ENCODE peak calls at places on chromosomes 4 and X, in seven cellular contexts. R is Caco-2, G is esophagus squamous epithelium, X is lung, L is lower lobe of right lung, Y is LNCaP clone FGC, B is lower leg skin. S is an unnamed sample.

GRCh38 chrX:65894138-65894537 is 145.7 kb downstream of the VSIG4 start:
- DNase-seq in R (no peak), B (no peak), G (no peak), L (no peak), X (no peak), Y (no peak), S (peak)

GRCh38 chrX:1384738-1385250 is 7.1 kb downstream of the SLC25A6 start:
- DNase-seq in B (peak), R (no peak), X (no peak), G (no peak), Y (no peak), L (peak), S (no peak)

GRCh38 chr4:67700119-67700873 is 659 bp downstream of the UBA6 start:
- DNase-seq in B (no peak), X (peak), Y (no peak), R (no peak), L (no peak), G (no peak), S (peak)

GRCh38 chr4:3200423-3201090 is 48.4 kb upstream of the MSANTD1 start:
- DNase-seq in L (no peak), B (no peak), G (no peak), R (no peak), Y (no peak), X (no peak), S (no peak)

GRCh38 chrX:9853307-9853706 is 67.1 kb downstream of the SHROOM2 start:
- DNase-seq in G (no peak), B (no peak), X (no peak), Y (no peak), L (no peak), R (no peak), S (peak)

GRCh38 chr4:122577808-122578781 is 42.8 kb downstream of the IL21 start:
- DNase-seq in X (no peak), L (no peak), R (peak), Y (no peak), B (no peak), G (no peak), S (peak)

GRCh38 chrX:153782871-153783270 is 2.0 kb downstream of the SRPK3 start:
- DNase-seq in G (no peak), X (no peak), L (no peak), B (no peak), Y (no peak), R (no peak), S (no peak)

GRCh38 chr4:106809083-106809482 is 227.0 kb downstream of the DKK2 start:
- DNase-seq in B (no peak), Y (peak), G (no peak), L (no peak), R (peak), X (no peak), S (peak)

GRCh38 chr4:109290918-109291317 is 11.5 kb downstream of the COL25A1 start:
- DNase-seq in B (no peak), L (no peak), Y (no peak), G (no peak), R (no peak), X (no peak), S (no peak)

GRCh38 chrX:139237141-139237540 is 293.4 kb upstream of the F9 start:
- DNase-seq in Y (no peak), L (no peak), B (no peak), X (no peak), G (no peak), R (no peak), S (no peak)

GRCh38 chr4:153634737-153635353 is 49.2 kb upstream of the TLR2 start:
- DNase-seq in G (no peak), X (no peak), Y (no peak), L (no peak), B (no peak), R (peak), S (peak)

GRCh38 chrX:69603566-69604194 is 12.2 kb upstream of the EDA start:
- DNase-seq in X (no peak), Y (no peak), R (no peak), G (no peak), B (no peak), L (no peak), S (no peak)

GRCh38 chr4:157076578-157076947 is 613 bp downstream of the GLRB start:
- DNase-seq in R (no peak), B (no peak), Y (no peak), L (no peak), X (no peak), G (no peak), S (peak)

GRCh38 chr4:2333356-2333841 is 71.5 kb upstream of the MXD4 start:
- DNase-seq in G (no peak), L (peak), B (no peak), Y (no peak), R (no peak), X (peak), S (no peak)

GRCh38 chr4:112521123-112522116 is 5.4 kb upstream of the NEUROG2 start:
- DNase-seq in R (no peak), L (no peak), X (no peak), Y (no peak), B (no peak), G (no peak), S (no peak)

GRCh38 chr4:70651864-70652506 is 14.3 kb downstream of the JCHAIN start:
- DNase-seq in R (peak), X (no peak), B (no peak), L (no peak), Y (no peak), G (no peak), S (peak)

GRCh38 chr4:16579866-16580265 is 318.6 kb downstream of the LDB2 start:
- DNase-seq in B (no peak), G (no peak), X (no peak), R (no peak), L (no peak), Y (no peak), S (no peak)

GRCh38 chr4:121736735-121737351 is 28.1 kb downstream of the SMIM43 start:
- DNase-seq in Y (no peak), X (peak), L (no peak), R (peak), B (no peak), G (no peak), S (peak)

GRCh38 chrX:150362599-150363481 is at the start of gene MAMLD1:
- DNase-seq in Y (no peak), G (no peak), B (peak), R (no peak), L (peak), X (peak), S (peak)

GRCh38 chr4:132818091-132818490 is 331.0 kb upstream of the PCDH10 start:
- DNase-seq in G (no peak), B (no peak), Y (no peak), X (no peak), R (peak), L (no peak), S (no peak)

GRCh38 chrX:132022115-132022862 is 813 bp upstream of the STK26 start:
- DNase-seq in R (peak), B (no peak), X (no peak), G (no peak), L (no peak), Y (no peak), S (peak)

GRCh38 chrX:29295987-29296680 is 708.9 kb downstream of the IL1RAPL1 start:
- DNase-seq in X (no peak), B (no peak), L (no peak), G (no peak), Y (no peak), R (no peak), S (peak)

GRCh38 chr4:5789141-5789540 is 78.1 kb downstream of the EVC start:
- DNase-seq in X (no peak), L (no peak), G (no peak), Y (no peak), B (no peak), R (no peak), S (no peak)

GRCh38 chr4:139301821-139302611 is at the start of gene NDUFC1:
- DNase-seq in G (no peak), R (peak), L (peak), B (peak), Y (no peak), X (peak), S (peak)

GRCh38 chrX:15911729-15912550 is 57.3 kb upstream of the AP1S2 start:
- DNase-seq in G (no peak), Y (no peak), R (no peak), X (no peak), B (peak), L (no peak), S (no peak)

GRCh38 chr4:38034986-38035882 is 75.0 kb downstream of the PTTG2 start:
- DNase-seq in Y (peak), G (no peak), L (no peak), R (peak), X (no peak), B (peak), S (peak)

GRCh38 chrX:153662266-153662665 is 11.3 kb downstream of the PNCK start:
- DNase-seq in G (no peak), Y (no peak), X (no peak), R (peak), B (no peak), L (peak), S (peak)

GRCh38 chr4:1266881-1267763 is 18.2 kb upstream of the CTBP1 start:
- DNase-seq in X (no peak), R (no peak), G (no peak), L (no peak), B (no peak), Y (no peak), S (no peak)

GRCh38 chr4:60531790-60532189 is 668.3 kb upstream of the ADGRL3 start:
- DNase-seq in Y (no peak), G (no peak), X (no peak), R (no peak), L (no peak), B (no peak), S (peak)

GRCh38 chrX:133359466-133359865 is 55.8 kb downstream of the GPC4 start:
- DNase-seq in L (no peak), R (no peak), B (no peak), X (no peak), G (no peak), Y (no peak), S (no peak)

GRCh38 chr4:7876096-7876993 is 63.3 kb downstream of the AFAP1 start:
- DNase-seq in B (no peak), G (no peak), Y (no peak), X (no peak), L (no peak), R (peak), S (no peak)

GRCh38 chr4:138090145-138090917 is 151.8 kb downstream of the SLC7A11 start:
- DNase-seq in B (peak), L (no peak), Y (peak), G (no peak), X (peak), R (peak), S (peak)

GRCh38 chr4:121554377-121554776 is 142.4 kb downstream of the ANXA5 start:
- DNase-seq in Y (no peak), G (no peak), B (no peak), X (no peak), L (no peak), R (no peak), S (no peak)

GRCh38 chrX:40687169-40687568 is 39.8 kb upstream of the CXorf38 start:
- DNase-seq in R (no peak), G (no peak), Y (no peak), X (no peak), L (no peak), B (no peak), S (no peak)
- H3K4me3 ChIP-seq in R (no peak), G (no peak), Y (no peak), X (no peak), L (no peak), B (no peak), S (no peak)

DNA sequence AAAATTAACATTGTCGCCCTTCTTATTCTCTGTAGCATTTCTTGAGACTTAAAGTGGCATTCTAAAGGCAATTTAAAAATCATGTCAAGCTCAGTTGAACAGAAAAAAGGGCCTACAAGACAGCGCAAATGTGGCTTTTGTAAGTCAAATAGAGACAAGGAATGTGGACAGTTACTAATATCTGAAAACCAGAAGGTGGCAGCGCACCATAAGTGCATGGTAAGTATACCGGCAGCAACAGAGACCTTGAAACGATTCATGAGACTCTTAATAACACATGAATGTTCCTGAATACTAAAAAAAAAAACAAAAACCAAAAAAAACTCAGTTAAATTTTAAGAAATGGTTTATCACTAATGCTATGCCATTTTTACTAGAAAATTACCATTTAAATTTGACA is 82.4 kb upstream of the HPRT1 start:
- DNase-seq in X (no peak), R (peak), G (no peak), Y (peak), B (no peak), L (no peak), S (peak)
- TF ChIP-seq CTCF in X (no peak), R (peak), G (no peak), Y (peak), B (no peak), L (peak), S (peak)

GRCh38 chrX:11754958-11755645 is 2.9 kb upstream of the MSL3 start:
- DNase-seq in L (no peak), B (no peak), X (no peak), Y (no peak), R (no peak), G (no peak), S (no peak)

GRCh38 chrX:11755724-11756123 is 2.3 kb upstream of the MSL3 start:
- DNase-seq in G (no peak), B (no peak), R (peak), L (no peak), Y (no peak), X (no peak), S (no peak)

GRCh38 chrX:11757397-11757728 is 674 bp upstream of the MSL3 start:
- DNase-seq in B (no peak), R (no peak), L (no peak), X (no peak), G (no peak), Y (no peak), S (no peak)

GRCh38 chrX:11757729-11758399 is at the start of gene MSL3:
- DNase-seq in R (peak), B (no peak), Y (no peak), G (no peak), X (peak), L (peak), S (peak)

DNA sequence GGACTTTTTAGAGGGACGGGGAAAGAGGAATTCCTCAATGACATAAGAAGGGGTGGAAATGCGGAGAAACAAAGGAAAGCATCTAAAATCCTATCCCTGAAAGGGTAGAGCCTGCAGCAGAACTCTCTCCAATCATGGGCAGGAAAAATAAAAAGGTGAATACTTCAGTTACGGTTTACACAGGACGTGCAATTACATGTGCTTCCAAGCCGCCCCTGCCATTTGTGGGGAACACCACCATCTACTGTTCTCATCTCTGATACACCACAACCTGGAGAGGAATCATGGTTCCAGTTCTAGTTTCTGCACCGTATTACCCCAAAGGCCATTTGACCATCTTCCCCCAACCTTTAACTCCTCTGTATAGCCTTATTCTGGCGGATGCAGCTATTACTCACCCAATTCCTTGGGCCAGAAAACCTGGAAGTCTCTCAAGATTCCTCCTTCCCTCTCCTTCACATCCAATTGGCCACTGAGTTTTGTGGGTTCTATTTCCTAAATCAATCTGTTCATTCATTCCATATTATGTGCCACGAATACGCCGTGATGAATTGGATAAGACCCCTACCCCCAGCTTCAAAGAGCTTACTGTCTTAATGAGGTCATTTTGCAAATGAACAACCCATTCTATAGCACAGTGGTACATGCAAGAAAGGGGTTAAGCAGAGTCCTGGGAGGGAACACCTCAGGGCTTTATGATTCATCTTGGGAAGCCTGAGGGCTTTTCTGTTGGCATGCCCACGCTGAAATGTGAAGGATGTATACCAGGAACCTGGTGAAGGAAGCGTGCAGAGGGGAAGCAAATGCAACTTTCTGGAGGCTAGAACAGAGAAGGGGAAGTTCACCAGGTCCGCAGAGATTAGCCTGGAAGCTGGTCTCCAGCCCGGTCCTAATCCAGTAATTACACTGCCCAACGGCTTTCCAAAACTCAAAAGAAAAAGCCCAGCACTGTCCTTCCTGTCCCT is 1.4 kb upstream of the MSL3 start:
- DNase-seq in R (no peak), X (no peak), B (no peak), G (no peak), Y (no peak), L (no peak), S (peak)
- H3K4me3 ChIP-seq in R (no peak), X (no peak), B (no peak), G (no peak), Y (no peak), L (peak), S (no peak)

DNA sequence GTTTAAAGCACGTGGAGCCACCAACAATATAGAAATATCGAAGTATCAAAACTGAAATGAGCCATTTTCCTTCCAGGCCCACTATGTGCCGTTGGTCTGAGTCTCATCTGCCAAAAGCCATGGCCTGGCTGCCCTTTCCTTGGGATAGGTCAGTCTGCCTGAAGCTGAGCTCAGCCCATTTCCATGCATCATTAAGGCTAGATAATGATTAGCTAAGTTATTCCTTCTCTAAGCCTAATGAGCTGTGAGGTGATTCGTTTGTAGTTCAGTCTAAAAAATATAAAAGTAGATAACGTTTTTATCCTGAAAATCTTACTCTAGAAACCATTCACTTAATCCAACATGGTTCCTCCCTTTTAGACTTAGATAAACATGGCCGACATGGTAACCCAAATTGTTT is 936.2 kb upstream of the LCORL start:
- DNase-seq in L (no peak), X (no peak), B (no peak), R (no peak), G (no peak), Y (no peak), S (no peak)
- TF ChIP-seq CTCF in L (no peak), X (no peak), B (no peak), R (no peak), G (no peak), Y (no peak), S (no peak)

DNA sequence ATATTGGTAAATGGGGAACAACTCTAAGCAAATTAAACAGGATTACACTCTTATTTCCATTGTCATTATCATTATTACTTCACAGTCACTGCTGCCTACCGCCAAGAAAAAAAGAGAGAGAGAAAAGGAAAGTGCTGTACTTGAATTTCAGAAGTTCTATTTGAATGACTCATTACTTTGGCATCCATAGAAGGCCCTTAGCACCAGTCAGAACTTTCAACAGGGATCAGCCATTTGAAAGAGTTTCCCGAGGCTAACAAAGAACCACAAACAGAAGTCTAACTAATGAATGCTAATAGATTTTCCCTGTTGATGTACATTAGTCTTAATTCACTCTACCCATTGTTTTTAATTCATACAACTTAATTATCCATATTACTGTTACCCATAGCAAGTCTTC is 116.3 kb downstream of the SHROOM4 start:
- DNase-seq in Y (no peak), X (no peak), B (no peak), L (no peak), G (no peak), R (no peak), S (peak)
- H3K4me3 ChIP-seq in Y (no peak), X (no peak), B (no peak), L (no peak), G (no peak), R (no peak), S (no peak)

DNA sequence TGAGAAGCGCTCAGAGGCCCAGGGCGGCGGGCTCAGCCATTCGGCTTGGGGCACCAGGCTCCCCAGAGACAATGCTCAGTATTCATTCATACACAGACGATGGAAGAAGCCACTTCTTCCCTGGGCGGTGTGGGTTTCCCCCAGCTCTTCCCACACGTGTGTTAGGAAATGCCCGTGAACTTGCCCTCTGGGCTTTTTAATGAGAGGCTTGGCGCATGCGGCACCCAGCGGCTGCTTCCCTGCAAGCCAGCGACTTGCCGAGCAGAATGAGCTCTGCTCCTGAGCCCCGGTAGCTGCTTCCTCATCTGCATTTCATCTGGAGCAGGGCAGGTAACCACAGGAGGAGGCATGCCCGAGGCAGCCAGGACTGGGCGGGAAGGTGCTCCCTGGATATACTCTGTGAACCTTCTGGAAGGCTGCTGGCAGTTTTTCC is 178.6 kb downstream of the DCLK2 start:
- DNase-seq in R (peak), G (no peak), B (no peak), Y (no peak), L (no peak), X (no peak), S (peak)
- TF ChIP-seq CTCF in R (no peak), G (no peak), B (no peak), Y (no peak), L (no peak), X (no peak), S (peak)

GRCh38 chr4:87153078-87153477 is 67.3 kb downstream of the KLHL8 start:
- DNase-seq in X (no peak), G (no peak), R (no peak), B (no peak), Y (no peak), L (no peak), S (no peak)
- H3K4me3 ChIP-seq in X (no peak), G (no peak), R (no peak), B (no peak), Y (no peak), L (no peak), S (no peak)